ENCODE peak calls at places on chromosomes 12 and 14, in nine cellular contexts. One of them, this sample, is unnamed.

GRCh38 chr14:105492051-105492965 is 1.3 kb downstream of the TEDC1 start:
- DNase-seq in brain microvascular endothelial cell: no peak
- DNase-seq in CD8-positive, alpha-beta T cell: no peak
- DNase-seq in heart right ventricle: peak
- DNase-seq in WTC11: no peak
- DNase-seq in right atrium auricular region: no peak
- DNase-seq in Calu3: no peak
- DNase-seq in astrocyte: no peak
- DNase-seq in mucosa of descending colon: peak
- DNase-seq in this sample: no peak

GRCh38 chr12:28349196-28349595 is 158.9 kb downstream of the CCDC91 start:
- DNase-seq in brain microvascular endothelial cell: no peak
- DNase-seq in CD8-positive, alpha-beta T cell: no peak
- DNase-seq in heart right ventricle: no peak
- DNase-seq in WTC11: no peak
- DNase-seq in right atrium auricular region: no peak
- DNase-seq in Calu3: no peak
- DNase-seq in astrocyte: no peak
- DNase-seq in mucosa of descending colon: no peak
- DNase-seq in this sample: no peak

GRCh38 chr12:118925407-118926202 is 55.7 kb upstream of the SRRM4 start:
- DNase-seq in brain microvascular endothelial cell: no peak
- DNase-seq in CD8-positive, alpha-beta T cell: no peak
- DNase-seq in heart right ventricle: no peak
- DNase-seq in WTC11: no peak
- DNase-seq in right atrium auricular region: no peak
- DNase-seq in Calu3: no peak
- DNase-seq in astrocyte: no peak
- DNase-seq in mucosa of descending colon: no peak
- DNase-seq in this sample: no peak

GRCh38 chr14:69464829-69465228 is 19.7 kb upstream of the PLEKHD1 start:
- DNase-seq in brain microvascular endothelial cell: peak
- DNase-seq in CD8-positive, alpha-beta T cell: no peak
- DNase-seq in heart right ventricle: no peak
- DNase-seq in WTC11: no peak
- DNase-seq in right atrium auricular region: no peak
- DNase-seq in Calu3: peak
- DNase-seq in astrocyte: peak
- DNase-seq in mucosa of descending colon: no peak
- DNase-seq in this sample: no peak

GRCh38 chr12:120669055-120669828 is 17.7 kb upstream of the MLEC start:
- DNase-seq in brain microvascular endothelial cell: no peak
- DNase-seq in CD8-positive, alpha-beta T cell: no peak
- DNase-seq in heart right ventricle: no peak
- DNase-seq in WTC11: peak
- DNase-seq in right atrium auricular region: no peak
- DNase-seq in Calu3: peak
- DNase-seq in astrocyte: no peak
- DNase-seq in mucosa of descending colon: no peak
- DNase-seq in this sample: no peak

GRCh38 chr12:40219760-40220159 is 5.0 kb upstream of the LRRK2 start:
- DNase-seq in brain microvascular endothelial cell: no peak
- DNase-seq in CD8-positive, alpha-beta T cell: no peak
- DNase-seq in heart right ventricle: no peak
- DNase-seq in WTC11: no peak
- DNase-seq in right atrium auricular region: no peak
- DNase-seq in Calu3: no peak
- DNase-seq in astrocyte: no peak
- DNase-seq in mucosa of descending colon: no peak
- DNase-seq in this sample: no peak

GRCh38 chr12:130104596-130105253 is 57.5 kb upstream of the FZD10 start:
- DNase-seq in brain microvascular endothelial cell: no peak
- DNase-seq in CD8-positive, alpha-beta T cell: no peak
- DNase-seq in heart right ventricle: no peak
- DNase-seq in WTC11: no peak
- DNase-seq in right atrium auricular region: no peak
- DNase-seq in Calu3: no peak
- DNase-seq in astrocyte: no peak
- DNase-seq in mucosa of descending colon: no peak
- DNase-seq in this sample: no peak

GRCh38 chr12:68871899-68872298 is 61.1 kb downstream of the CPM start:
- DNase-seq in brain microvascular endothelial cell: peak
- DNase-seq in CD8-positive, alpha-beta T cell: no peak
- DNase-seq in heart right ventricle: no peak
- DNase-seq in WTC11: peak
- DNase-seq in right atrium auricular region: no peak
- DNase-seq in Calu3: peak
- DNase-seq in astrocyte: no peak
- DNase-seq in mucosa of descending colon: no peak
- DNase-seq in this sample: no peak

GRCh38 chr14:84323963-84324362 is 1206.0 kb upstream of the FLRT2 start:
- DNase-seq in brain microvascular endothelial cell: no peak
- DNase-seq in CD8-positive, alpha-beta T cell: no peak
- DNase-seq in heart right ventricle: no peak
- DNase-seq in WTC11: no peak
- DNase-seq in right atrium auricular region: no peak
- DNase-seq in Calu3: no peak
- DNase-seq in astrocyte: peak
- DNase-seq in mucosa of descending colon: no peak
- DNase-seq in this sample: no peak

GRCh38 chr12:114409796-114410520 is 4.0 kb upstream of the TBX5 start:
- DNase-seq in brain microvascular endothelial cell: no peak
- DNase-seq in CD8-positive, alpha-beta T cell: no peak
- DNase-seq in heart right ventricle: no peak
- DNase-seq in WTC11: no peak
- DNase-seq in right atrium auricular region: no peak
- DNase-seq in Calu3: no peak
- DNase-seq in astrocyte: no peak
- DNase-seq in mucosa of descending colon: no peak
- DNase-seq in this sample: no peak

GRCh38 chr14:23538785-23539184 is 12.8 kb downstream of the ZFHX2 start:
- DNase-seq in brain microvascular endothelial cell: no peak
- DNase-seq in CD8-positive, alpha-beta T cell: no peak
- DNase-seq in heart right ventricle: peak
- DNase-seq in WTC11: peak
- DNase-seq in right atrium auricular region: no peak
- DNase-seq in Calu3: no peak
- DNase-seq in astrocyte: no peak
- DNase-seq in mucosa of descending colon: no peak
- DNase-seq in this sample: no peak

GRCh38 chr12:128671528-128672042 is 152.2 kb downstream of the SLC15A4 start:
- DNase-seq in brain microvascular endothelial cell: no peak
- DNase-seq in CD8-positive, alpha-beta T cell: no peak
- DNase-seq in heart right ventricle: no peak
- DNase-seq in WTC11: no peak
- DNase-seq in right atrium auricular region: no peak
- DNase-seq in Calu3: no peak
- DNase-seq in astrocyte: no peak
- DNase-seq in mucosa of descending colon: no peak
- DNase-seq in this sample: no peak

GRCh38 chr14:24678801-24679247 is 44.8 kb upstream of the GZMB start:
- DNase-seq in brain microvascular endothelial cell: peak
- DNase-seq in CD8-positive, alpha-beta T cell: peak
- DNase-seq in heart right ventricle: peak
- DNase-seq in WTC11: peak
- DNase-seq in right atrium auricular region: peak
- DNase-seq in Calu3: peak
- DNase-seq in astrocyte: peak
- DNase-seq in mucosa of descending colon: peak
- DNase-seq in this sample: no peak

GRCh38 chr14:78403278-78403815 is 233.2 kb downstream of the NRXN3 start:
- DNase-seq in brain microvascular endothelial cell: peak
- DNase-seq in CD8-positive, alpha-beta T cell: no peak
- DNase-seq in heart right ventricle: no peak
- DNase-seq in WTC11: no peak
- DNase-seq in right atrium auricular region: no peak
- DNase-seq in Calu3: no peak
- DNase-seq in astrocyte: peak
- DNase-seq in mucosa of descending colon: no peak
- DNase-seq in this sample: no peak

GRCh38 chr12:73341559-73342247 is 1069.5 kb downstream of the TRHDE start:
- DNase-seq in brain microvascular endothelial cell: no peak
- DNase-seq in CD8-positive, alpha-beta T cell: no peak
- DNase-seq in heart right ventricle: no peak
- DNase-seq in WTC11: no peak
- DNase-seq in right atrium auricular region: no peak
- DNase-seq in Calu3: no peak
- DNase-seq in astrocyte: no peak
- DNase-seq in mucosa of descending colon: no peak
- DNase-seq in this sample: no peak

GRCh38 chr12:29665107-29665506 is 118.6 kb downstream of the TMTC1 start:
- DNase-seq in brain microvascular endothelial cell: no peak
- DNase-seq in CD8-positive, alpha-beta T cell: no peak
- DNase-seq in heart right ventricle: no peak
- DNase-seq in WTC11: no peak
- DNase-seq in right atrium auricular region: no peak
- DNase-seq in Calu3: no peak
- DNase-seq in astrocyte: no peak
- DNase-seq in mucosa of descending colon: no peak
- DNase-seq in this sample: no peak

GRCh38 chr14:46399049-46399448 is 252.5 kb downstream of the RPL10L start:
- DNase-seq in brain microvascular endothelial cell: no peak
- DNase-seq in CD8-positive, alpha-beta T cell: no peak
- DNase-seq in heart right ventricle: no peak
- DNase-seq in WTC11: no peak
- DNase-seq in right atrium auricular region: no peak
- DNase-seq in Calu3: no peak
- DNase-seq in astrocyte: no peak
- DNase-seq in mucosa of descending colon: no peak
- DNase-seq in this sample: no peak

GRCh38 chr12:69556383-69556782 is 28.9 kb upstream of the CCT2 start:
- DNase-seq in brain microvascular endothelial cell: no peak
- DNase-seq in CD8-positive, alpha-beta T cell: no peak
- DNase-seq in heart right ventricle: no peak
- DNase-seq in WTC11: no peak
- DNase-seq in right atrium auricular region: no peak
- DNase-seq in Calu3: no peak
- DNase-seq in astrocyte: no peak
- DNase-seq in mucosa of descending colon: no peak
- DNase-seq in this sample: no peak

GRCh38 chr12:19220861-19221466 is 91.4 kb downstream of the PLEKHA5 start:
- DNase-seq in brain microvascular endothelial cell: peak
- DNase-seq in CD8-positive, alpha-beta T cell: no peak
- DNase-seq in heart right ventricle: no peak
- DNase-seq in WTC11: no peak
- DNase-seq in right atrium auricular region: no peak
- DNase-seq in Calu3: no peak
- DNase-seq in astrocyte: peak
- DNase-seq in mucosa of descending colon: no peak
- DNase-seq in this sample: no peak

GRCh38 chr12:10363665-10363921 is 26.2 kb downstream of the KLRK1 start:
- DNase-seq in brain microvascular endothelial cell: no peak
- DNase-seq in CD8-positive, alpha-beta T cell: no peak
- DNase-seq in heart right ventricle: no peak
- DNase-seq in WTC11: no peak
- DNase-seq in right atrium auricular region: no peak
- DNase-seq in Calu3: no peak
- DNase-seq in astrocyte: no peak
- DNase-seq in mucosa of descending colon: no peak
- DNase-seq in this sample: no peak
- TF ChIP-seq CTCF in brain microvascular endothelial cell: no peak
- TF ChIP-seq CTCF in CD8-positive, alpha-beta T cell: no peak
- TF ChIP-seq CTCF in heart right ventricle: no peak
- TF ChIP-seq CTCF in WTC11: no peak
- TF ChIP-seq CTCF in right atrium auricular region: no peak
- TF ChIP-seq CTCF in Calu3: no peak
- TF ChIP-seq CTCF in astrocyte: no peak
- TF ChIP-seq CTCF in mucosa of descending colon: no peak
- TF ChIP-seq CTCF in this sample: no peak

GRCh38 chr14:32075636-32076277 is 1.3 kb upstream of the ARHGAP5 start:
- DNase-seq in brain microvascular endothelial cell: peak
- DNase-seq in CD8-positive, alpha-beta T cell: no peak
- DNase-seq in heart right ventricle: peak
- DNase-seq in WTC11: peak
- DNase-seq in right atrium auricular region: peak
- DNase-seq in Calu3: peak
- DNase-seq in astrocyte: peak
- DNase-seq in mucosa of descending colon: peak
- DNase-seq in this sample: peak
- TF ChIP-seq CTCF in brain microvascular endothelial cell: no peak
- TF ChIP-seq CTCF in CD8-positive, alpha-beta T cell: no peak
- TF ChIP-seq CTCF in heart right ventricle: no peak
- TF ChIP-seq CTCF in WTC11: no peak
- TF ChIP-seq CTCF in right atrium auricular region: no peak
- TF ChIP-seq CTCF in Calu3: no peak
- TF ChIP-seq CTCF in astrocyte: no peak
- TF ChIP-seq CTCF in mucosa of descending colon: no peak
- TF ChIP-seq CTCF in this sample: no peak

GRCh38 chr12:72271401-72271740 is 799 bp upstream of the TRHDE start:
- DNase-seq in brain microvascular endothelial cell: peak
- DNase-seq in CD8-positive, alpha-beta T cell: no peak
- DNase-seq in heart right ventricle: peak
- DNase-seq in WTC11: peak
- DNase-seq in right atrium auricular region: peak
- DNase-seq in Calu3: peak
- DNase-seq in astrocyte: no peak
- DNase-seq in mucosa of descending colon: no peak
- DNase-seq in this sample: no peak
- TF ChIP-seq CTCF in brain microvascular endothelial cell: peak
- TF ChIP-seq CTCF in CD8-positive, alpha-beta T cell: no peak
- TF ChIP-seq CTCF in heart right ventricle: no peak
- TF ChIP-seq CTCF in WTC11: no peak
- TF ChIP-seq CTCF in right atrium auricular region: no peak
- TF ChIP-seq CTCF in Calu3: no peak
- TF ChIP-seq CTCF in astrocyte: no peak
- TF ChIP-seq CTCF in mucosa of descending colon: no peak
- TF ChIP-seq CTCF in this sample: no peak

GRCh38 chr12:84877340-84877739 is 35.3 kb downstream of the SLC6A15 start:
- DNase-seq in brain microvascular endothelial cell: no peak
- DNase-seq in CD8-positive, alpha-beta T cell: no peak
- DNase-seq in heart right ventricle: no peak
- DNase-seq in WTC11: no peak
- DNase-seq in right atrium auricular region: no peak
- DNase-seq in Calu3: no peak
- DNase-seq in astrocyte: no peak
- DNase-seq in mucosa of descending colon: no peak
- DNase-seq in this sample: no peak

GRCh38 chr12:84875241-84875640 is 37.4 kb downstream of the SLC6A15 start:
- DNase-seq in brain microvascular endothelial cell: no peak
- DNase-seq in CD8-positive, alpha-beta T cell: no peak
- DNase-seq in heart right ventricle: no peak
- DNase-seq in WTC11: no peak
- DNase-seq in right atrium auricular region: no peak
- DNase-seq in Calu3: no peak
- DNase-seq in astrocyte: no peak
- DNase-seq in mucosa of descending colon: no peak
- DNase-seq in this sample: no peak

GRCh38 chr12:84874125-84874824 is 38.3 kb downstream of the SLC6A15 start:
- DNase-seq in brain microvascular endothelial cell: peak
- DNase-seq in CD8-positive, alpha-beta T cell: no peak
- DNase-seq in heart right ventricle: no peak
- DNase-seq in WTC11: no peak
- DNase-seq in right atrium auricular region: no peak
- DNase-seq in Calu3: no peak
- DNase-seq in astrocyte: peak
- DNase-seq in mucosa of descending colon: no peak
- DNase-seq in this sample: no peak

DNA sequence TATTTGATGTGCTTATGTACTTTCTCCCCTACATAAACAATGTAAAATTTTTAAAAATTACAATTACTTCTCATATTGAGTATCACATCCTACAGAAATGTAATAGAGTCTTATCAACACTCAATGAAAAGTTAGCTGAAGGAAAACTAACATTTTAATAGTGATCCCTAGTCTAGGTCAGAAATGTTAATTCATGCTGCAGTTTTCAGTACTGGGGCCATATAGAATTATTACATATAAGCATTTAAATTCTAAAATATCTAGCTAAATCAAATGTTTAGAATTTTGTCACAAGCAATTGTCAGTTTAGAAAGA is 37.8 kb downstream of the SLC6A15 start:
- DNase-seq in brain microvascular endothelial cell: no peak
- DNase-seq in CD8-positive, alpha-beta T cell: no peak
- DNase-seq in heart right ventricle: no peak
- DNase-seq in WTC11: no peak
- DNase-seq in right atrium auricular region: no peak
- DNase-seq in Calu3: no peak
- DNase-seq in astrocyte: no peak
- DNase-seq in mucosa of descending colon: no peak
- DNase-seq in this sample: no peak
- TF ChIP-seq CTCF in brain microvascular endothelial cell: no peak
- TF ChIP-seq CTCF in CD8-positive, alpha-beta T cell: peak
- TF ChIP-seq CTCF in heart right ventricle: no peak
- TF ChIP-seq CTCF in WTC11: no peak
- TF ChIP-seq CTCF in right atrium auricular region: peak
- TF ChIP-seq CTCF in Calu3: no peak
- TF ChIP-seq CTCF in astrocyte: no peak
- TF ChIP-seq CTCF in mucosa of descending colon: no peak
- TF ChIP-seq CTCF in this sample: no peak